ENCODE peak calls at places on chromosome 4, in five cellular contexts. One of them, this sample, is unnamed.

GRCh38 chr4:7043521-7044414 is 596 bp downstream of the TADA2B start:
- DNase-seq in T-helper 17 cell: peak; percentile 40
- DNase-seq in dermis microvascular lymphatic vessel endothelial cell: peak; percentile 67
- DNase-seq in IMR-90: peak; percentile 38
- DNase-seq in NCI-H460: no peak
- DNase-seq in this sample: no peak

GRCh38 chr4:101287332-101287731 is 60.0 kb downstream of the PPP3CA start:
- DNase-seq in dermis microvascular lymphatic vessel endothelial cell: peak; percentile 39
- DNase-seq in T-helper 17 cell: no peak
- DNase-seq in IMR-90: no peak
- DNase-seq in NCI-H460: no peak
- DNase-seq in this sample: no peak

GRCh38 chr4:146327859-146328258 is 113.5 kb downstream of the REELD1 start:
- DNase-seq in IMR-90: no peak
- DNase-seq in T-helper 17 cell: no peak
- DNase-seq in NCI-H460: no peak
- DNase-seq in dermis microvascular lymphatic vessel endothelial cell: no peak
- DNase-seq in this sample: no peak

GRCh38 chr4:107220976-107221375 is 184.9 kb upstream of the DKK2 start:
- DNase-seq in NCI-H460: no peak
- DNase-seq in IMR-90: no peak
- DNase-seq in T-helper 17 cell: no peak
- DNase-seq in dermis microvascular lymphatic vessel endothelial cell: no peak
- DNase-seq in this sample: no peak

GRCh38 chr4:113112341-113112978 is 63.0 kb downstream of the ANK2 start:
- DNase-seq in dermis microvascular lymphatic vessel endothelial cell: no peak
- DNase-seq in T-helper 17 cell: no peak
- DNase-seq in NCI-H460: no peak
- DNase-seq in IMR-90: no peak
- DNase-seq in this sample: no peak

GRCh38 chr4:74543247-74543670 is 98.3 kb downstream of the AREG start:
- DNase-seq in dermis microvascular lymphatic vessel endothelial cell: peak; percentile 32
- DNase-seq in T-helper 17 cell: no peak
- DNase-seq in IMR-90: no peak
- DNase-seq in NCI-H460: no peak
- DNase-seq in this sample: no peak

GRCh38 chr4:131978120-131978519 is 1171.0 kb upstream of the PCDH10 start:
- DNase-seq in IMR-90: no peak
- DNase-seq in T-helper 17 cell: no peak
- DNase-seq in dermis microvascular lymphatic vessel endothelial cell: no peak
- DNase-seq in NCI-H460: no peak
- DNase-seq in this sample: no peak

GRCh38 chr4:106587558-106587957 is 219.0 kb upstream of the GIMD1 start:
- DNase-seq in T-helper 17 cell: no peak
- DNase-seq in IMR-90: peak; percentile 67
- DNase-seq in dermis microvascular lymphatic vessel endothelial cell: peak; percentile 81
- DNase-seq in NCI-H460: no peak
- DNase-seq in this sample: no peak

GRCh38 chr4:53378171-53378482 is 686 bp downstream of the FIP1L1 start:
- DNase-seq in IMR-90: no peak
- DNase-seq in dermis microvascular lymphatic vessel endothelial cell: no peak
- DNase-seq in T-helper 17 cell: no peak
- DNase-seq in NCI-H460: no peak
- DNase-seq in this sample: no peak

GRCh38 chr4:117429506-117429905 is 344.1 kb upstream of the TRAM1L1 start:
- DNase-seq in NCI-H460: no peak
- DNase-seq in dermis microvascular lymphatic vessel endothelial cell: no peak
- DNase-seq in IMR-90: no peak
- DNase-seq in T-helper 17 cell: no peak
- DNase-seq in this sample: no peak

This sample was measured in Panc1.